ENCODE peak calls at places on chromosomes 11 and 22, in seven cellular contexts. N, L, A, Z, T, R and U are unnamed samples. For H3K4me1, the result is how much of the 10 kb centered on the place peaks cover.

GRCh38 chr11:12653729-12654128 is 20.5 kb upstream of the TEAD1 start:
- DNase-seq in R (no peak), Z (no peak), L (no peak), N (no peak), T (no peak), A (no peak), U (no peak)

GRCh38 chr11:99199336-99199735 is 178.6 kb downstream of the CNTN5 start:
- DNase-seq in Z (no peak), A (no peak), R (peak), T (no peak), L (peak), N (no peak), U (no peak)

GRCh38 chr11:416757-417621 is 2.2 kb upstream of the SIGIRR start:
- DNase-seq in L (no peak), T (peak), A (no peak), N (no peak), Z (peak), R (no peak), U (peak)

GRCh38 chr11:117172678-117173421 is 5.7 kb upstream of the SIDT2 start:
- DNase-seq in T (no peak), N (no peak), R (no peak), Z (no peak), L (peak), A (no peak), U (no peak)

GRCh38 chr11:93870616-93871015 is 20.2 kb upstream of the VSTM5 start:
- DNase-seq in A (no peak), L (no peak), T (no peak), N (no peak), Z (no peak), R (no peak), U (no peak)

GRCh38 chr22:38704568-38705234 is 1.0 kb upstream of the GTPBP1 start:
- DNase-seq in N (no peak), Z (no peak), A (no peak), R (no peak), L (peak), T (no peak), U (peak)

GRCh38 chr22:48630444-48630777 is 1197.3 kb downstream of the BRD1 start:
- DNase-seq in N (no peak), A (no peak), L (no peak), T (no peak), R (no peak), Z (no peak), U (no peak)

GRCh38 chr11:46003647-46004046 is 81.2 kb downstream of the LARGE2 start:
- DNase-seq in L (peak), T (no peak), Z (no peak), A (no peak), R (no peak), N (no peak), U (no peak)

GRCh38 chr11:790721-791564 is 1.1 kb upstream of the CEND1 start:
- DNase-seq in A (no peak), R (no peak), Z (no peak), T (no peak), L (peak), N (no peak), U (no peak)

GRCh38 chr11:72712168-72712721 is 38.0 kb upstream of the PDE2A start:
- DNase-seq in L (no peak), T (peak), R (peak), A (peak), Z (peak), N (no peak), U (no peak)

GRCh38 chr11:125211191-125211953 is 46.8 kb downstream of the PKNOX2 start:
- DNase-seq in Z (no peak), L (peak), A (no peak), N (no peak), T (no peak), R (no peak), U (no peak)

GRCh38 chr22:18095101-18095805 is 15.4 kb upstream of the TUBA8 start:
- DNase-seq in L (no peak), T (no peak), A (peak), Z (no peak), R (no peak), N (no peak), U (no peak)

GRCh38 chr22:33006220-33006954 is 51.8 kb downstream of the SYN3 start:
- DNase-seq in T (no peak), R (no peak), N (no peak), Z (no peak), L (no peak), A (no peak), U (no peak)

GRCh38 chr11:202490-202889 is 4.7 kb downstream of the BET1L start:
- DNase-seq in T (no peak), R (no peak), Z (no peak), A (no peak), L (no peak), N (no peak), U (no peak)

GRCh38 chr11:120712862-120713770 is 201.6 kb downstream of the GRIK4 start:
- DNase-seq in R (no peak), L (no peak), T (no peak), A (no peak), N (no peak), Z (no peak), U (no peak)

GRCh38 chr11:10263929-10264328 is 30.1 kb downstream of the SBF2 start:
- DNase-seq in L (no peak), T (no peak), R (peak), N (no peak), A (no peak), Z (no peak), U (no peak)

GRCh38 chr11:65492637-65493366 is 6.0 kb upstream of the MALAT1 start:
- DNase-seq in L (peak), T (peak), Z (peak), N (no peak), A (peak), R (peak), U (no peak)
- H3K4me1 ChIP-seq in L (half or more), T (under half), Z (half or more), N (half or more), A (half or more), R (half or more), U (under half)

GRCh38 chr11:62444835-62445234 is 26.0 kb downstream of the SCGB1A1 start:
- DNase-seq in A (no peak), Z (no peak), R (no peak), N (no peak), L (no peak), T (no peak), U (no peak)
- H3K27ac ChIP-seq in A (peak), Z (peak), R (peak), N (no peak), L (no peak), T (peak), U (no peak)

GRCh38 chr22:19115628-19116027 is 6.6 kb downstream of the DGCR2 start:
- DNase-seq in R (no peak), T (no peak), A (no peak), L (no peak), Z (no peak), N (no peak), U (no peak)
- H3K4me1 ChIP-seq in R (under half), T (under half), A (half or more), L (under half), Z (half or more), N (under half), U (half or more)

GRCh38 chr11:126703661-126704060 is 296.9 kb downstream of the KIRREL3 start:
- DNase-seq in N (no peak), A (no peak), T (no peak), L (no peak), R (peak), Z (no peak), U (no peak)
- H3K27ac ChIP-seq in N (no peak), A (no peak), T (no peak), L (no peak), R (no peak), Z (no peak), U (no peak)

DNA sequence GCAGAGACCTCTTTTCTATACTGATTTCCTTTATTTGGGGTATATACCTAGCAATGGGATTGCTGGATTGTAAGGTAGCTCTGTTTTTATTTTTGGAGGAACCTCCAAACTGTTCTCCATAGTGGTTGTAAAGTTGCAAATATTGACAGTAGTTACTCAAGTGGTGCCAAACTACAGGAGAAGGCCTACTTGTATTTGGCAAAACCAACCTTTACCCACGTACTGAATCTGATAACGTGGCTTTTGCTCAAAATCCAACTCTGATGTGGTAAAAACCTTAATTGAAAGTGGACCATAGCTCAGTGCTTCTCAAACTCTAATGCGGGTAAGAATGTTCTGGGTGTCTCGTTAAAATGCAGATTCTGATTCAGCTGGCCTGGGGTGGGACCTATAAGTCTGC is 69.7 kb downstream of the PACS1 start:
- DNase-seq in N (no peak), T (no peak), L (no peak), A (no peak), Z (no peak), R (no peak), U (no peak)
- H3K4me1 ChIP-seq in N (under half), T (under half), L (under half), A (under half), Z (under half), R (under half), U (under half)

DNA sequence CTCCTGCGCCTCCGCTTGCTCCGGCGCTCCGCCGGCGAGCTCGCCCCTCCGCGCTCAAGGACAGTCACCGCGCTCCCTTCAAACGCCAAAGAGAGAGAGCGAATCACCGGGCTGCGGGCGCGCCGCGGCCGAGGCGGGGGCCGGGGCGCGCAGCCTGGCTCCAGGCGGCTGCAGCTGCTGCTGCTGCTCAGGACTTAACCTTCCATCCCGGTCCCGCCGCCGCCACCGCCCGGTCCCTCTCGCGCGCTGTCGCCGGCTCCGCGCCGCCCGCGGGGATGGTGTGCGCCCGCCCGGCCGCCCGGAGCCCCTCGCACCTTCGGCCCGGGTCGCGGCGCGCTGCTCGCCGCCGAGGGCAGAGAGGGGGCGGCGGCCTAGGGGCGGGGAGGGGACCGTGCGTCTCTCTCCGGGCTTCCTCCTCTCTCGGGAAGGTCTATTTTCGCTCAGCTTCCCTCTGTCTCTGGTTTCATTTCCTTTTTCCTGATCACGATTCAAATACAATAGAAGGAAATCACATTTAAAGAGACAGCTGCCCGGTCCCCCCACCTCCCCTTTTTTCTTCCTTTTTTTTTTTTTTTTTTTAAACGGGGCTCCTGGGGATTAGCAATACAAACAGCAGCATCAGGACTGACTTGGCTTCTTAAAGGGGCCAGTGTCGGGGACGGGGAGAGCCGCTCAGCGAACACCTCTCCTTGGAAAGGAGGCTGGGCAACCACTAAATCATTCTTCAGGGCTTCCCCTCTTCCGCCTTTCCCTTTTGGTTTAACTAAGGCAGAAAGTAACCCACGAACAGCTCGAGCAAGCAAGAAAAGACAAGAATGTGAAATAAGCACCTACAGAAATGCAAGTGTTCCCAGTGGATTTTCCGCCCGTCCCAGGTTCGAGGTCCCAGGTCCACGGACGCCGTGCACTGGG is 22.1 kb downstream of the LMO2 start:
- DNase-seq in N (no peak), A (peak), T (peak), Z (peak), L (peak), R (peak), U (no peak)
- H3K27ac ChIP-seq in N (no peak), A (peak), T (no peak), Z (peak), L (no peak), R (no peak), U (no peak)

DNA sequence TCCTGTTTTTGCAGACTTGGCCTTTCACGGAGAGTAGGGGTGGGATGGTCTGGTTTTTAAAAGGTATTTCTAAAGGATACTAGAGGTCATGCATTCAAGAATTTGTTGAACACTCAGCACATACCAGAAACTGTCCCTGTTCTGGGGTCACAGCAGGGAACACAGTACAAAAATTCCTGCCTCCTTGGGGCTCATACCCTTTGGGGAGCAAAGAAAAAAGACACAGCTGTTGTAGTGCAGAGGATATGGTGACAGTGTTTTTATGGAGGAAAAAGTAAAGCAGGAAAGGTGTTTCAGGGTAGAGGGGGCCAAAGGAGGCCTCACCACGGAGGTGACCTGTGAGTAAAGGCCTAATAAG is 8.4 kb downstream of the SLC3A2 start:
- DNase-seq in Z (no peak), A (no peak), R (no peak), T (no peak), N (no peak), L (no peak), U (no peak)
- H3K4me1 ChIP-seq in Z (under half), A (under half), R (under half), T (under half), N (half or more), L (under half), U (under half)

GRCh38 chr11:96026310-96026709 is 102.4 kb upstream of the MTMR2 start:
- DNase-seq in Z (no peak), R (no peak), L (no peak), T (no peak), N (no peak), A (no peak), U (no peak)
- H3K27ac ChIP-seq in Z (no peak), R (no peak), L (no peak), T (no peak), N (no peak), A (no peak), U (no peak)

GRCh38 chr11:122709042-122709760 is 53.7 kb downstream of the UBASH3B start:
- DNase-seq in N (peak), Z (no peak), T (no peak), A (no peak), R (peak), L (no peak), U (no peak)

GRCh38 chr11:122711362-122711761 is 55.8 kb downstream of the UBASH3B start:
- DNase-seq in N (no peak), A (no peak), T (no peak), Z (no peak), L (no peak), R (no peak), U (no peak)

GRCh38 chr11:122714021-122714420 is 58.5 kb downstream of the UBASH3B start:
- DNase-seq in T (no peak), R (no peak), A (no peak), Z (no peak), N (no peak), L (no peak), U (no peak)

GRCh38 chr11:122714484-122714883 is 59.0 kb downstream of the UBASH3B start:
- DNase-seq in T (no peak), L (no peak), Z (no peak), N (no peak), A (no peak), R (no peak), U (no peak)

GRCh38 chr11:122711831-122712378 is 56.4 kb downstream of the UBASH3B start:
- DNase-seq in T (peak), L (no peak), R (peak), N (no peak), A (no peak), Z (no peak), U (no peak)
- H3K4me1 ChIP-seq in T (under half), L (under half), R (under half), N (under half), A (under half), Z (under half), U (under half)

GRCh38 chr11:101618691-101619090 is 34.9 kb upstream of the TRPC6 start:
- DNase-seq in T (no peak), L (peak), N (no peak), R (peak), A (no peak), Z (no peak), U (no peak)
- H3K27ac ChIP-seq in T (no peak), L (no peak), N (no peak), R (peak), A (no peak), Z (no peak), U (no peak)